ENCODE peak calls at places on chromosomes 1 and 21, in nine cellular contexts. W, N, J, M, Y, D, V, E and S are unnamed samples.

GRCh38 chr1:8727809-8728213 is 89.6 kb downstream of the RERE start:
- DNase-seq in E (no peak), D (no peak), V (no peak), J (no peak), M (no peak), Y (peak), W (no peak), N (no peak), S (no peak)

GRCh38 chr1:91406773-91407389 is 2.2 kb upstream of the HFM1 start:
- DNase-seq in Y (no peak), J (no peak), M (no peak), W (no peak), V (peak), D (no peak), E (peak), N (no peak), S (no peak)

GRCh38 chr1:74528123-74528522 is 15.7 kb upstream of the LRRC53 start:
- DNase-seq in W (no peak), E (no peak), N (no peak), M (no peak), J (no peak), V (no peak), Y (no peak), D (no peak), S (no peak)

GRCh38 chr1:115531806-115532359 is 109.9 kb upstream of the VANGL1 start:
- DNase-seq in M (no peak), J (no peak), D (no peak), W (no peak), V (no peak), Y (no peak), N (no peak), E (no peak), S (no peak)

GRCh38 chr1:8426996-8427395 is 109.1 kb downstream of the SLC45A1 start:
- DNase-seq in D (no peak), N (no peak), W (no peak), E (no peak), V (no peak), J (no peak), M (no peak), Y (no peak), S (no peak)

GRCh38 chr1:228364706-228365213 is 41.9 kb downstream of the TRIM11 start:
- DNase-seq in V (no peak), Y (no peak), D (no peak), W (no peak), N (no peak), J (no peak), E (no peak), M (no peak), S (no peak)

GRCh38 chr1:33905241-33905640 is 41.4 kb downstream of the HMGB4 start:
- DNase-seq in D (no peak), V (no peak), N (no peak), J (no peak), W (no peak), M (no peak), E (no peak), Y (no peak), S (no peak)

GRCh38 chr21:32578107-32578691 is 7.1 kb downstream of the TCP10L start:
- DNase-seq in D (no peak), M (peak), V (peak), J (no peak), W (peak), N (no peak), E (peak), Y (no peak), S (no peak)

GRCh38 chr1:167713330-167714081 is 8.3 kb upstream of the MPZL1 start:
- DNase-seq in N (no peak), J (no peak), E (peak), Y (no peak), D (no peak), V (no peak), W (peak), M (no peak), S (peak)

GRCh38 chr1:40315795-40316594 is 1.1 kb downstream of the COL9A2 start:
- DNase-seq in V (peak), N (no peak), Y (peak), J (peak), M (peak), E (no peak), W (no peak), D (no peak), S (no peak)

GRCh38 chr1:203322480-203323179 is 17.3 kb downstream of the BTG2 start:
- DNase-seq in N (peak), E (no peak), Y (no peak), M (no peak), J (no peak), D (no peak), V (no peak), W (no peak), S (no peak)

GRCh38 chr1:201228011-201228983 is 37.7 kb downstream of the IGFN1 start:
- DNase-seq in Y (no peak), J (no peak), N (no peak), M (no peak), V (no peak), W (peak), D (no peak), E (no peak), S (no peak)

GRCh38 chr1:17230671-17231310 is 18.1 kb upstream of the PADI3 start:
- DNase-seq in D (no peak), N (no peak), V (no peak), W (no peak), J (no peak), Y (no peak), E (no peak), M (no peak), S (no peak)

GRCh38 chr1:16318544-16318943 is 33.7 kb downstream of the FBXO42 start:
- DNase-seq in Y (no peak), V (no peak), M (no peak), W (no peak), J (no peak), E (no peak), D (no peak), N (no peak), S (no peak)

GRCh38 chr1:178919581-178919980 is 48.7 kb upstream of the ANGPTL1 start:
- DNase-seq in N (no peak), M (no peak), D (no peak), E (no peak), Y (no peak), W (no peak), J (no peak), V (no peak), S (no peak)

GRCh38 chr1:6001992-6002576 is 9.9 kb upstream of the NPHP4 start:
- DNase-seq in M (no peak), V (peak), N (peak), D (peak), E (peak), J (no peak), Y (peak), W (no peak), S (peak)

GRCh38 chr1:88341436-88341835 is 342.6 kb upstream of the PKN2 start:
- DNase-seq in N (no peak), V (no peak), E (no peak), J (no peak), W (no peak), M (no peak), D (no peak), Y (no peak), S (no peak)